ENCODE peak calls at places on chromosomes 11 and 22, in eight cellular contexts. T is stomach, A is coronary artery, C is brain microvascular endothelial cell, U is dorsolateral prefrontal cortex, O is nephron progenitor cell, P is tibial nerve, E is NB4. R is an unnamed sample.

GRCh38 chr22:34236527-34236926 is 316.3 kb upstream of the LARGE1 start:
- DNase-seq in T (no peak), A (no peak), C (no peak), U (no peak), O (no peak), P (no peak), E (no peak), R (no peak)

GRCh38 chr11:114163830-114164401 is 104.4 kb downstream of the ZBTB16 start:
- DNase-seq in T (no peak), A (no peak), C (no peak), U (no peak), O (no peak), P (peak), E (peak), R (no peak)

GRCh38 chr11:100890779-100891178 is 203.7 kb downstream of the ARHGAP42 start:
- DNase-seq in T (no peak), A (no peak), C (peak), U (no peak), O (no peak), P (no peak), E (no peak), R (no peak)

GRCh38 chr22:47129902-47130301 is 367.5 kb downstream of the TBC1D22A start:
- DNase-seq in T (peak), A (no peak), C (no peak), U (peak), O (no peak), P (no peak), E (peak), R (peak)

GRCh38 chr22:40216041-40216756 is 38.5 kb downstream of the TNRC6B start:
- DNase-seq in T (peak), A (peak), C (no peak), U (no peak), O (no peak), P (no peak), E (no peak), R (no peak)

GRCh38 chr11:2923446-2924375 is 5.5 kb downstream of the PHLDA2 start:
- DNase-seq in T (no peak), A (no peak), C (no peak), U (no peak), O (no peak), P (no peak), E (no peak), R (no peak)

GRCh38 chr22:22235564-22235963 is 9.0 kb upstream of the VPREB1 start:
- DNase-seq in T (no peak), A (no peak), C (no peak), U (no peak), O (peak), P (peak), E (peak), R (peak)

GRCh38 chr22:48371391-48371790 is 1456.3 kb downstream of the BRD1 start:
- DNase-seq in T (no peak), A (peak), C (no peak), U (no peak), O (no peak), P (no peak), E (no peak), R (no peak)

GRCh38 chr11:48003926-48004325 is 23.6 kb downstream of the PTPRJ start:
- DNase-seq in T (no peak), A (no peak), C (no peak), U (no peak), O (no peak), P (no peak), E (no peak), R (no peak)

GRCh38 chr22:19590696-19591095 is 66.5 kb upstream of the CLDN5 start:
- DNase-seq in T (no peak), A (no peak), C (no peak), U (no peak), O (no peak), P (no peak), E (no peak), R (no peak)
- TF ChIP-seq CTCF in T (no peak), A (no peak), C (no peak), U (no peak), O (no peak), P (no peak), E (no peak), R (no peak)

DNA sequence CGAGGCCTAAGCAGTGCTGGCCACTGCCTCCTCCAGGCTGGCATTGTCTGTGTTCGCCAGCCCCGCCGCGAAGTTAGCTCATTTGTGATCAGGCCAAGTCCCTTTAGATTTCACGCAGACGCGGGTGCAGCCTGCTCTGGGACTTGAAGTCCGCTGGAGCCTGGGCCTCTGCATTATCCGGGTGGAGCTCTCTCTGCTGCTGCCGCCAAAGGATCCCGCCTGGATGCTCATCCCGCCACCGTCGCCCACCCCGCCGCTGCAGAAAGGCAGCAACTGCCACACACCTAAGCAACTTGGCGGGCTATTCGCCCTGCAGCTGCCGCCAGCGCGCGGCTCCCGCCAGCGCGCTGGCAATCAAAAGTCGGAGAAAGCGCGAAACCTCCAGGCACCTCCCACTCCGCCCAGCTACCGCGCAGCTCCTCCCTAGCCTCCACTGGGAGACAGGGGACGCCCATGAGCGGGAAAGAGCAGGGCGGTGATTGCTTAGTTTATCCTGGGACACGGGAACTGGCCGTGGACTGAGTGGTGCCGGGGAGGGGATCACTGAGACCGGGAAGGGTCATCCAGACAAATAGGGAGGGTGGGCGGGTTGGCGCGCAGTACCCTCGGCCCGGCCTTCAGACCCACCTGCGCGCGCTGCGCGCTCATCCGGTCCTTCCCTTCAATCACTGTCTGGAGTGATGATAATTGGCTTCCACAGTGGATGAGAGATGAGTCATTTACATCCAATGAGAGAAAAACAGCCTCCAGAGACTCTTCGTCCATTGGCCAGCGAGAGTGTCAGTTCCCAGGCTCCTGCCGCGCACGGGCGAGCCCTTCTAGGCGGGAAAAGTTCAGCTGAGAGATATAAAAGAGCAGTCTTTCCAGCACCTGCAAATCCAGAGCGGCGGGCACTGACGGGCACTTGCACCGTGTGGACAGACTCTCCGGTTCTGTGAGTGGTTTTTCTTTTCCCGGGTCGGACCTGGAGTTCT is at the start of gene FAM111B:
- DNase-seq in T (peak), A (peak), C (peak), U (peak), O (peak), P (peak), E (no peak), R (peak)
- TF ChIP-seq CTCF in T (no peak), A (no peak), C (peak), U (no peak), O (no peak), P (no peak), E (no peak), R (no peak)

DNA sequence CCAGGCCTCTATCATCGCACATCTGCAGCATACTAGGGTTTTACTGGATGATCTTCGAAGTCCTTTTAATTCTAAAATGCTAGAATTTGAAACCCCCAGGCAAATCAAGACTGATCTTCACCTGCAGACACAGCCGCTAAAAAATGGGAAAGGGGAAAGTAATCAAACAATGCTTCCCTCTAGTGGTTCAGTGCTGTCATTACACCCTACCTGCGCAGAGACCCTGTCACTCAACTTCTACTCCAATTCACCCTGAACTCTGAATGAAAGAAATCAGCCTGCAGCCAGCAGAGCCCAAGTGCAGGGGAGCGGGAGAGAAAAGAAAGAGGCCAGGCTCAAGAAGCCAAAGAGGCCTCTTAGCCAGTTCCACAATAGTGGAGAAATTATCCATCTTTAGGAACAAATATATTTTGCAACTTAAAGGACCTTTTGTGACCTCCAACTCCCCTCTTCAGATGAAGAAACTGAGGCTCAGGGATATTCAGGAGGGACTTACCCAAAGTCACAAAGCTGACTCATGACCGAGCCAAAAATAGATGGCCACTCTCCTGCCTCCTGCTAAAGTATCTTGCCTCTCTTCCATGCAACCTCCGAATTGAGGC is 33.0 kb downstream of the SERGEF start:
- DNase-seq in T (peak), A (no peak), C (no peak), U (no peak), O (peak), P (peak), E (peak), R (no peak)
- TF ChIP-seq CTCF in T (peak), A (peak), C (peak), U (peak), O (peak), P (peak), E (peak), R (peak)

GRCh38 chr11:11845066-11845465 is 3.3 kb downstream of the USP47 start:
- DNase-seq in T (no peak), A (no peak), C (no peak), U (no peak), O (no peak), P (no peak), E (no peak), R (no peak)
- TF ChIP-seq CTCF in T (no peak), A (no peak), C (no peak), U (no peak), O (no peak), P (no peak), E (no peak), R (no peak)